ENCODE peak calls at places on chromosome 2, in nine cellular contexts. S is right atrium auricular region; H is GM03348; N is fibroblast of villous mesenchyme; G is NCI-H748 treated with DMSO at 0.1 percent for 48 hours; Z is H4; F is CD8-positive, alpha-beta T cell; I is NT2/D1; O is GM04504. A is an unnamed sample.

GRCh38 chr2:30243231-30243630 is 11.9 kb downstream of the LBH start:
- DNase-seq in I (no peak), Z (no peak), N (no peak), S (no peak), H (peak; percentile 35), O (no peak), F (no peak), G (no peak), A (no peak)

GRCh38 chr2:83817511-83817910 is 641.6 kb downstream of the SUCLG1 start:
- DNase-seq in I (no peak), G (peak; percentile 4), S (no peak), F (no peak), O (no peak), N (peak; percentile 0), Z (no peak), H (no peak), A (no peak)

GRCh38 chr2:219612605-219613286 is 14.7 kb upstream of the SLC4A3 start:
- DNase-seq in H (no peak), N (no peak), S (no peak), Z (no peak), I (no peak), F (no peak), O (no peak), G (no peak), A (no peak)

GRCh38 chr2:97662895-97663625 is 784 bp downstream of the ACTR1B start:
- DNase-seq in N (peak; percentile 89), G (peak; percentile 10), O (peak; percentile 66), H (peak; percentile 85), Z (peak; percentile 61), F (peak; percentile 42), I (no peak), S (peak; percentile 80), A (peak; percentile 88)

GRCh38 chr2:200635251-200635650 is 49.4 kb downstream of the AOX1 start:
- DNase-seq in G (no peak), O (no peak), I (no peak), S (no peak), F (no peak), H (no peak), Z (no peak), N (no peak), A (no peak)

GRCh38 chr2:235382091-235383000 is 111.5 kb upstream of the AGAP1 start:
- DNase-seq in F (no peak), I (no peak), H (no peak), N (no peak), G (no peak), Z (no peak), O (no peak), S (no peak), A (no peak)

GRCh38 chr2:236344446-236344845 is 80.2 kb upstream of the ASB18 start:
- DNase-seq in F (no peak), H (no peak), O (no peak), G (no peak), S (no peak), I (no peak), Z (no peak), N (no peak), A (no peak)

GRCh38 chr2:141654311-141654710 is 476.5 kb downstream of the LRP1B start:
- DNase-seq in Z (no peak), F (no peak), O (no peak), I (no peak), G (no peak), N (no peak), S (no peak), H (no peak), A (no peak)

GRCh38 chr2:99481527-99481926 is 8.3 kb downstream of the REV1 start:
- DNase-seq in G (no peak), I (no peak), Z (no peak), O (no peak), N (no peak), F (no peak), S (no peak), H (no peak), A (no peak)